ENCODE peak calls at places on chromosomes 6 and 20, in seven cellular contexts. S is HCT116, W is IMR-90, V is cardiac muscle cell, D is adrenal gland, U is AG04450, Z is MM.1S. X is an unnamed sample.

GRCh38 chr20:61803903-61804804 is 261.5 kb downstream of the TAF4 start:
- DNase-seq in S (no peak), W (peak), V (no peak), D (no peak), U (no peak), Z (no peak), X (no peak)

GRCh38 chr20:62780204-62780603 is 16.1 kb upstream of the MRGBP start:
- DNase-seq in S (no peak), W (no peak), V (no peak), D (no peak), U (no peak), Z (no peak), X (no peak)

GRCh38 chr20:46562373-46563169 is 12.1 kb upstream of the OCSTAMP start:
- DNase-seq in S (peak), W (peak), V (peak), D (peak), U (no peak), Z (peak), X (peak)

GRCh38 chr6:11324453-11325023 is 92.1 kb upstream of the NEDD9 start:
- DNase-seq in S (no peak), W (peak), V (no peak), D (no peak), U (no peak), Z (peak), X (no peak)

GRCh38 chr6:44527961-44528644 is 140.6 kb downstream of the CDC5L start:
- DNase-seq in S (no peak), W (no peak), V (no peak), D (no peak), U (no peak), Z (no peak), X (no peak)

GRCh38 chr6:7243188-7243942 is 69.6 kb downstream of the SSR1 start:
- DNase-seq in S (peak), W (peak), V (peak), D (peak), U (peak), Z (peak), X (peak)

GRCh38 chr6:24460966-24461365 is 28.4 kb downstream of the GPLD1 start:
- DNase-seq in S (no peak), W (no peak), V (no peak), D (no peak), U (no peak), Z (no peak), X (peak)

GRCh38 chr20:7980332-7981046 is 39.1 kb downstream of the TMX4 start:
- DNase-seq in S (peak), W (peak), V (peak), D (peak), U (peak), Z (peak), X (no peak)

GRCh38 chr6:118668761-118669411 is 17.5 kb upstream of the CEP85L start:
- DNase-seq in S (no peak), W (peak), V (no peak), D (no peak), U (peak), Z (no peak), X (no peak)

GRCh38 chr6:159929819-159930218 is 39.0 kb downstream of the MAS1 start:
- DNase-seq in S (no peak), W (no peak), V (peak), D (no peak), U (no peak), Z (no peak), X (no peak)

GRCh38 chr6:157035576-157035975 is 258.4 kb downstream of the ARID1B start:
- DNase-seq in S (no peak), W (no peak), V (no peak), D (no peak), U (no peak), Z (no peak), X (no peak)

GRCh38 chr6:139369568-139370046 is 4.8 kb downstream of the CITED2 start:
- DNase-seq in S (no peak), W (peak), V (peak), D (peak), U (no peak), Z (peak), X (no peak)

GRCh38 chr6:162773996-162774395 is 46.2 kb downstream of the PACRG start:
- DNase-seq in S (no peak), W (no peak), V (no peak), D (no peak), U (no peak), Z (no peak), X (no peak)

GRCh38 chr20:10610266-10610665 is 63.5 kb downstream of the JAG1 start:
- DNase-seq in S (no peak), W (no peak), V (no peak), D (no peak), U (no peak), Z (no peak), X (no peak)

GRCh38 chr6:170022291-170022722 is 268.6 kb downstream of the DLL1 start:
- DNase-seq in S (no peak), W (no peak), V (no peak), D (no peak), U (no peak), Z (no peak), X (no peak)

GRCh38 chr20:3166338-3166912 is 6.8 kb upstream of the FASTKD5 start:
- DNase-seq in S (no peak), W (no peak), V (no peak), D (no peak), U (no peak), Z (no peak), X (no peak)

GRCh38 chr6:133623065-133623464 is 265.8 kb upstream of the TCF21 start:
- DNase-seq in S (no peak), W (peak), V (no peak), D (peak), U (no peak), Z (no peak), X (no peak)

GRCh38 chr6:93886416-93886815 is 467.1 kb upstream of the EPHA7 start:
- DNase-seq in S (no peak), W (no peak), V (no peak), D (no peak), U (no peak), Z (no peak), X (no peak)

GRCh38 chr20:59835448-59836395 is 97.7 kb downstream of the SYCP2 start:
- DNase-seq in S (no peak), W (peak), V (peak), D (peak), U (no peak), Z (no peak), X (no peak)
- H3K27ac ChIP-seq in S (no peak), W (no peak), V (no peak), D (no peak), U (no peak), Z (no peak), X (peak)

GRCh38 chr20:2102585-2103453 is 1.2 kb downstream of the STK35 start:
- DNase-seq in S (peak), W (peak), V (peak), D (peak), U (peak), Z (peak), X (peak)
- TF ChIP-seq CTCF in S (no peak), W (no peak), V (no peak), D (peak), U (no peak), Z (no peak), X (no peak)

DNA sequence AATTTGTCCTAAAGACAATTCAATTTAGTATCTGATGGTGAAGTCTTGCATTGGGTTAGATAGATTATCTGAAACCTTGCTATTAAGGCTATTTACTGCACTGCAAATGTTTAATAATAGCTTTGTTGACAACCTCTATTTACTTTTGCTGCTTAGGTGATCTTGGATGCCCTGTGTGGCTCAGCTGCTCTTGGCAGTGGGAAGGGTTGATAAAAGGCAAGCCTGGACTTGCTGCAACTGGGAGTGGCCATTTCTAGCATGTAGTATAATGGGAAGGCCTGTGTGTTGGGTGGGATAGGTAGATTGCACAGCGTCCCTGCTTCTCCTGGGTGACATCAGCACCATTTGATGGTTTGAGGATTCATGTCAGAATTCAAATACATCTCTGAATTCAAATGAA is 49.1 kb downstream of the ARMC2 start:
- DNase-seq in S (peak), W (peak), V (no peak), D (no peak), U (no peak), Z (peak), X (no peak)
- H3K27ac ChIP-seq in S (no peak), W (peak), V (no peak), D (no peak), U (no peak), Z (peak), X (peak)

GRCh38 chr20:36184816-36185776 is 30.6 kb downstream of the EPB41L1 start:
- DNase-seq in S (no peak), W (no peak), V (no peak), D (no peak), U (no peak), Z (no peak), X (no peak)
- TF ChIP-seq CTCF in S (no peak), W (no peak), V (no peak), D (no peak), U (no peak), Z (no peak), X (no peak)

DNA sequence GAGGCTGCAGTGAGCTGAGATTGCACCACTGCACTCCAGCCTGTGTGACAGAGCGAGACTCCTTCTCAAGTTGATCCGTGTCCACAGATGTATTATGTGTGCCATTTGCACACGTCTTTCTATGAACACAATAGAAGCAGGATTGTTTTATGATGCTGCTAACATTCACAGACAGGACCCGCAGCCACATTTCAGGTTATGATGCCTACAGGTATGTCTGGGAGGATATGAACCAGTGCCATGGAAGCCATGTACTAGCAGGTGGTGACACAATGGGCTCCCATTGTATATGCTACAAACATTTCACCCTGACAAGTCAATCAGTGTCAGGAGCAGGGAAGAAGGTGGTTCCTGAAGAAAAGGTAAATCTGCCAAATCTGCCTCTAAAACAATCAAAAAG is 4.3 kb downstream of the TRAM2 start:
- DNase-seq in S (no peak), W (no peak), V (no peak), D (no peak), U (no peak), Z (no peak), X (no peak)
- H3K27ac ChIP-seq in S (no peak), W (peak), V (peak), D (no peak), U (no peak), Z (peak), X (no peak)

GRCh38 chr20:34302312-34302722 is 838 bp downstream of the AHCY start:
- DNase-seq in S (no peak), W (peak), V (no peak), D (no peak), U (no peak), Z (peak), X (no peak)
- TF ChIP-seq CTCF in S (no peak), W (no peak), V (peak), D (no peak), U (peak), Z (peak), X (no peak)

GRCh38 chr20:32585011-32585518 is at the start of gene NOL4L:
- DNase-seq in S (no peak), W (no peak), V (peak), D (peak), U (no peak), Z (no peak), X (no peak)

GRCh38 chr20:32581839-32582658 is 3.1 kb downstream of the NOL4L start:
- DNase-seq in S (no peak), W (no peak), V (peak), D (no peak), U (no peak), Z (no peak), X (no peak)

GRCh38 chr20:32580970-32581838 is 3.9 kb downstream of the NOL4L start:
- DNase-seq in S (no peak), W (no peak), V (peak), D (no peak), U (no peak), Z (no peak), X (no peak)

GRCh38 chr20:32583581-32584045 is 1.5 kb downstream of the NOL4L start:
- DNase-seq in S (no peak), W (no peak), V (peak), D (no peak), U (no peak), Z (no peak), X (no peak)

DNA sequence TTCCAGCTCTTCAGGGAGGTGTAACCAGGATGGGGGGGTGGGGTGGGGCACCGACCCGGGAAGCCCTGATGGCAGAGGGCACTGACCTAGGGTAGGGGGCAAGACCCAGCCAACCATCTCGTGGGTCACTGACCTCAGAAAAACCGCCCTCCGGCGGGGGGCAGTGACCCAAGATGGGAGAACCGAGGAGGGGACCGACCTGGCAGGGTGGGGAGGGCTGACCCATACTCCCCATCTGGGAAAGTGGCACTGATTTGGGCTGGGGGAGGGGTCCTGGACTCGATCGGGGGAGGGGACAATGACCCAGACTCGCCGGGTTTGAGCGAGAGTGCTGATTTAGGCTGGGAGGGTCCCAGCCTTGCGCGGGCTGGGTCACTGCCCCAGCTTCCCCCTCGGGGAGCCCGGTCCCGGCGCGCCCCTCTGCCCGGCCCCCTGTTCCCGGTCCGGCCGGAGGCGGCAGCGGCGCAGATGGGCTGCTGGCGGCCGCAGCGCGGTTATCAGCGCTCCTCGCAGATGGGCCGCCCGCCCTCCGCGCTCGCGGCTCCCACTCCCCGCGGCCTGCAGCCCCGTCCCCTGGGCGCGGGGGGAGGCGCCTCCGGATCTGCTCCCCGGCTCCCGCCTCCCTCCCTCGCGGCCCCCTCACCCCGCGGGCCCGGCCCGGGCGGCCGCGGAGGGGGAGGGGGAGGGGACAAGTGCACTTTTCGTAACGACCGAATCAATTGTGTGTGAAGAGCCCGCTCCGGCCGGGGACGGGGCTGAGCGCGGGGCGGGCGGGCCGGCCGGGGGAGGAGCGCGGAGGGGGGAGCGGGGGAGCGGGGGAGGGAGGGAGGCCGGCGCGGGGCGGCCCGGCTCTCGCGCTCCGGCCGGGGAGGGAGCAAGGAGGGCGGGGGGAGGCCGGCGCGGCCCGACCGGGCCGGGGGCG is 2.2 kb downstream of the NOL4L start:
- DNase-seq in S (no peak), W (no peak), V (peak), D (no peak), U (no peak), Z (no peak), X (no peak)
- H3K27ac ChIP-seq in S (peak), W (no peak), V (peak), D (peak), U (no peak), Z (no peak), X (peak)

DNA sequence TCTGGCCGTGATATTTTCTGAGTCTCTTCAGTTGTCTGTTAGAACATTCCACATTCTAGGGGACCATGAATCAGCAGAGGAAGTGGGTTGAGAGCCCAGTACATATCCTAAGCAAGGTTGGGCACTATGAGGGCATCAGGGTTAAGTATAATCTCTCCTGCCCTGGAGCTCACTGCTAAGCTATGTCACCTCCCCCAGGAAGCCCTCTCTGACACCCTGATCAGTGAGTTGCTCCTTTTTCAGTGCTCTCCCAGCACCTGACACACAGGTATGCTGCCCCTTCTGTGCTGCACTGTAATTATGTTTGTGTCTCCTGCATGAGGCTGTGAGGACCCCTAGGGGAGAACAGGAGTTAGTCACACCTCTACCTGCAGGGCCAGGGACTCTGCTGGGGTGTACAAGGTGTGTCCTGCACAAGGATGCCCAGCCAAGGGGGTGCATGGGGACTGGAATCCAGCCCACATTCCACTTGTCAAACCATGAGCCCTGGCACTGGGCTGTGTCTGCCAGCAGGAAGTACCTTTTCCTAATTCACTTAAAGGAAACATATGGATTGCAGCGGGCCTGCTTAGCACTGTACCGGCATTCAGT is 3.9 kb downstream of the RAB44 start:
- DNase-seq in S (no peak), W (no peak), V (no peak), D (no peak), U (no peak), Z (peak), X (no peak)
- TF ChIP-seq CTCF in S (peak), W (no peak), V (no peak), D (no peak), U (no peak), Z (peak), X (no peak)

GRCh38 chr20:49579874-49580817 is 12.2 kb upstream of the PTGIS start:
- DNase-seq in S (no peak), W (peak), V (no peak), D (no peak), U (peak), Z (no peak), X (no peak)
- H3K27ac ChIP-seq in S (no peak), W (peak), V (no peak), D (peak), U (peak), Z (no peak), X (peak)

DNA sequence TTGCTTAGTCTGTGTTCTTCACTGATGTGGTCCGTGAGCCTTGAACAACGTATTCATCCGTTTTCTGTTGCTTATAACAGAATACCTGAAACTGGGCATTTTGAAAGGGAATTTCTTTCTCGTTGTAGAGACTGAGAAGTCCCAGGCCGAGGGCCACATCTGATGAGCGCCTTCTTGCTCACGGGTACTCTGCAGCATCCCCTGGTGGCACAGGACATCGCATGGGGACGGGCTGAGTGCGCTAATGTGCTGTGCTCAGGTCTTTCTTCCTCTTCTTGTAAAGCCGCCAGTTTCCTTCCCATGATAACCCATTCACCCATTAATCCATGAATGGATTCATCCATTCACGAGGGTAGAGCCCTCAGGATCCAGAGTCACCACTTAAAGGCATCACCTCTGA is 161.0 kb downstream of the NFATC2 start:
- DNase-seq in S (no peak), W (no peak), V (no peak), D (no peak), U (no peak), Z (no peak), X (no peak)
- TF ChIP-seq CTCF in S (no peak), W (no peak), V (no peak), D (no peak), U (no peak), Z (no peak), X (no peak)

X was measured in right atrium auricular region.